ENCODE peak calls at places on chromosomes 11 and 22, in seven cellular contexts. E is IMR-90, Q is HCT116, W is H1, M is HepG2, I is K562, U is GM12878. V is an unnamed sample.

GRCh38 chr11:1746956-1747752 is 3.2 kb downstream of the IFITM10 start:
- DNase-seq in W (no peak), U (no peak), M (no peak), E (no peak), Q (no peak), I (no peak), V (no peak)

GRCh38 chr11:93729129-93729616 is 12.1 kb downstream of the TAF1D start:
- DNase-seq in I (no peak), Q (no peak), E (no peak), M (no peak), U (no peak), W (no peak), V (no peak)

GRCh38 chr11:7977251-7977917 is 9.8 kb upstream of the EIF3F start:
- DNase-seq in Q (no peak), M (no peak), E (peak; percentile 97), U (no peak), W (no peak), I (no peak), V (peak; percentile 84)

GRCh38 chr22:32545801-32546200 is 71.2 kb downstream of the FBXO7 start:
- DNase-seq in Q (no peak), U (no peak), I (no peak), E (peak; percentile 45), W (no peak), M (peak; percentile 69), V (no peak)

GRCh38 chr22:48057116-48057835 is 1294.8 kb downstream of the TBC1D22A start:
- DNase-seq in I (no peak), W (no peak), M (no peak), Q (no peak), E (no peak), U (no peak), V (no peak)

GRCh38 chr22:38706101-38706884 is 549 bp downstream of the GTPBP1 start:
- DNase-seq in U (no peak), I (no peak), Q (no peak), W (no peak), E (peak; percentile 27), M (no peak), V (peak; percentile 50)

GRCh38 chr11:22674470-22675426 is 8.3 kb downstream of the GAS2 start:
- DNase-seq in W (no peak), M (peak; percentile 93), E (no peak), U (no peak), Q (no peak), I (no peak), V (no peak)

GRCh38 chr11:5737091-5737490 is 843 bp downstream of the OR56B1 start:
- DNase-seq in U (no peak), M (no peak), W (no peak), I (no peak), E (peak; percentile 16), Q (no peak), V (no peak)

GRCh38 chr11:129446572-129446971 is 70.9 kb downstream of the BARX2 start:
- DNase-seq in Q (no peak), W (no peak), E (no peak), I (no peak), U (no peak), M (no peak), V (no peak)

GRCh38 chr11:15933896-15934625 is 422.3 kb downstream of the SOX6 start:
- DNase-seq in I (no peak), W (no peak), Q (no peak), M (no peak), U (no peak), E (peak; percentile 58), V (no peak)

GRCh38 chr22:44646668-44647067 is 55.3 kb upstream of the PRR5 start:
- DNase-seq in Q (no peak), W (no peak), U (no peak), E (no peak), M (no peak), I (no peak), V (no peak)

GRCh38 chr11:117481036-117481435 is 153.4 kb downstream of the CEP164 start:
- DNase-seq in E (no peak), W (no peak), I (no peak), M (no peak), Q (no peak), U (no peak), V (no peak)

GRCh38 chr11:33445761-33446161 is 188.6 kb downstream of the HIPK3 start:
- DNase-seq in Q (no peak), M (peak; percentile 35), E (peak; percentile 70), U (no peak), W (no peak), I (no peak), V (no peak)

GRCh38 chr11:36123353-36124220 is 165.6 kb downstream of the COMMD9 start:
- DNase-seq in W (no peak), M (no peak), I (no peak), E (no peak), Q (no peak), U (no peak), V (no peak)

GRCh38 chr11:5564259-5565019 is 16.1 kb upstream of the OR52H1 start:
- DNase-seq in E (peak; percentile 29), I (no peak), W (no peak), U (no peak), M (no peak), Q (no peak), V (no peak)

DNA sequence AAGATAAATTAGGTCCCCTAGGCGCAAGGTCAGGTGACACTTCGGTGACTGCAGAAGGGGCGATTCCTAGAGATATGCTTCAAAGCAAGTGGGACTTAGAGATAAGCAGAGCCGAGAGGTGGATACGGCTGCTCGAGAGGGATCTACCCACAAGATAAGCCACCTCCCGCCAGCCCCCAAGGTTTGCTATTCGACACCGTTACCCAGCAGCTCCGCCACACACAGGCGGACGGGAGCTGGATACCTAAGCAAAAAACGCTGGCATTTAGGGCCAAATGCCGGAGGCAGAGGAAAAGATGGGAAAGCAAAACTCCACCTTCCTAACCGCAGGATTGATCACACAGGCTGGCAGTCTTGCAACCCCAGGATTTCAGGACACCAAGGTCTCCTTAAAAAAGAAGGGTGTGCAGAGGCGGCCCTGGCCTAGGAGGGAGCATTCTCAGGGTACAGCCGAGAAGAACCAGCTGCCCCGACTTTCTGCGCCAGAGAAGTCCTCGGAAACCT is 709 bp downstream of the FTH1 start:
- DNase-seq in U (no peak), I (peak; percentile 81), E (no peak), M (no peak), W (no peak), Q (no peak), V (peak; percentile 47)
- TF ChIP-seq POLR2A in U (no peak), I (no peak), E (no peak), M (peak; percentile 34), W (no peak), Q (no peak), V (no peak)

DNA sequence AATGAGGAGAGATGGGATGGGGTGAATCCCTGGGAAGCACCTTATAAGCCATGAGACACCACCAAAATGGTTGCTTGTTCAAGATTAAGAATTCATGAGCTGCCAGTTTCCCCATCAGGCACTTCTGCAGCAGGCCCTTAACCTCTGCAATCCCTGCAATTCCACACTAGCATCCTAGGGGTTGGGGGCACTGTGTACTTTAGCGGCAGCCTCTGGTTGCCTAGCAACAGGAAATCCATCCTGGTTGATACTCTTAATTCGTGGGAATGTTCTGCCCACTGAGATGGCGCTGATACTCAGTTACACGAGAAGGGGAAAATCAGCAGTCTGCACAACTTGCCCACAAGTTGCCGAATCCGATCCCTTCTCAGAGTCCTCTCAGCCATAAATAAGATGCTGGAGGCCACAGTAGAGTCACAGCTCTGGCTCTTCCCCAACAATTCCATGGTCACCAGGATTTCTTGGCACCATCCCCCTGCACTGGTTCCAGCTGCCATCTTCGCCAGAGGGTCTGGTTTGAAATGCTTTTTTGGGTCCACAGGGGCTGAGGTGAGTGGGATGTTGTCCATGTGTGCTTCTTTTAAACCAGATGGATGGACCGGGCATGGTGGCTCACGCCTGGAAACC is 57.6 kb upstream of the CRYBB3 start:
- DNase-seq in U (no peak), M (no peak), I (no peak), Q (no peak), W (no peak), E (no peak), V (no peak)
- H3K9ac ChIP-seq in U (no peak overlapping the region), M (no peak overlapping the region), I (no peak overlapping the region), Q (no peak overlapping the region), W (no peak overlapping the region), E (no peak overlapping the region), V (no peak overlapping the region)

GRCh38 chr11:114092478-114092877 is 33.0 kb downstream of the ZBTB16 start:
- DNase-seq in E (no peak), M (no peak), I (no peak), Q (no peak), U (no peak), W (no peak), V (no peak)
- H3K27ac ChIP-seq in E (no peak overlapping the region), M (no peak overlapping the region), I (no peak overlapping the region), Q (no peak overlapping the region), U (no peak overlapping the region), W (no peak overlapping the region), V (no peak overlapping the region)

DNA sequence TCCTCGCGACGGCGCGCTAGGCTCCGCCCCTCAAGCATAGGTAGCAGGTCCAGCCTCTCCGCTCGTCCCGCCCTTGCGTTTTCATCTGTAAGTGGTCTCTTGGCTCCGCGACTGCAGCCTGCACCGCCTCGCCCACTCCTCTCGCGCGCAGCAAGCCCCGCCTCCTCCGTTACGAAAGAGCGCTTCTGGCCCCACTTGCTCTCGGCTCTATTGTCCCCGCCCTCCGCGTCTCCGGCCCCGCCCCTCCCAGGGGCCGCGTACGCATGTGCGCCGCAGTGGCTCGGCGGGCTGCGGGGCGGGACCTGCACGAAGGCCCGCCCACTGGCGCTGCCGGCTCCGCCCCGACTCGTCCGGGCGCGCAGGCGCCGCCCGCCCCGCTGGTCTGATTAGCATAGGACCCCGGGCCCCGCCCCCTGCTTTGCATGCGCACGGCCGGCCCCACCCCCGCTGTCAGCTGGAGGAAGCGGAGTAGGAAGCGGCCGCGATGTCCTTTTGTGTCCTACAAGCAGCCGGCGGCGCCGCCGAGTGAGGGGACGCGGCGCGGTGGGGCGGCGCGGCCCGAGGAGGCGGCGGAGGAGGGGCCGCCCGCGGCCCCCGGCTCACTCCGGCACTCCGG is at the start of gene ESRRA:
- DNase-seq in Q (peak; percentile 96), E (peak; percentile 96), W (peak; percentile 99), U (peak; percentile 94), M (peak; percentile 97), I (peak; percentile 99), V (peak; percentile 99)
- TF ChIP-seq POLR2A in Q (no peak), E (peak; percentile 43), W (no peak), U (peak; percentile 74), M (no peak), I (no peak), V (no peak)

GRCh38 chr22:29308791-29309262 is 2.4 kb downstream of the GAS2L1 start:
- DNase-seq in M (no peak), Q (no peak), U (no peak), W (no peak), E (peak; percentile 65), I (no peak), V (peak; percentile 49)
- H3K9ac ChIP-seq in M (no peak overlapping the region), Q (no peak overlapping the region), U (no peak overlapping the region), W (no peak overlapping the region), E (no peak overlapping the region), I (peak overlapping the region; percentile 95), V (peak overlapping the region; percentile 66)

GRCh38 chr11:65432686-65433582 is 10.3 kb downstream of the NEAT1 start:
- DNase-seq in Q (no peak), E (peak; percentile 54), I (no peak), W (no peak), U (no peak), M (no peak), V (peak; percentile 50)
- H3K27ac ChIP-seq in Q (no peak overlapping the region), E (no peak overlapping the region), I (no peak overlapping the region), W (no peak overlapping the region), U (no peak overlapping the region), M (no peak overlapping the region), V (no peak overlapping the region)

GRCh38 chr11:114162719-114163123 is 103.2 kb downstream of the ZBTB16 start:
- DNase-seq in W (no peak), I (no peak), M (no peak), U (no peak), Q (no peak), E (peak; percentile 94), V (peak; percentile 99)
- TF ChIP-seq POLR2A in W (no peak), I (no peak), M (no peak), U (no peak), Q (no peak), E (no peak), V (peak; percentile 72)

GRCh38 chr11:14136561-14136960 is 174.0 kb downstream of the SPON1 start:
- DNase-seq in I (no peak), M (no peak), W (no peak), E (no peak), Q (no peak), U (no peak), V (no peak)
- H3K9ac ChIP-seq in I (no peak overlapping the region), M (no peak overlapping the region), W (no peak overlapping the region), E (no peak overlapping the region), Q (no peak overlapping the region), U (no peak overlapping the region), V (no peak overlapping the region)